ENCODE peak calls at places on chromosomes 1 and 21, in seven cellular contexts. C is HCT116, N is HepG2, A is SK-N-SH, Z is GM12878, K is K562, L is H1. U is an unnamed sample.

GRCh38 chr21:15692711-15693110 is 37.1 kb upstream of the USP25 start:
- DNase-seq in C (no peak), N (no peak), A (no peak), Z (no peak), K (no peak), L (no peak), U (no peak)

GRCh38 chr21:42021751-42022430 is 11.7 kb upstream of the ZBTB21 start:
- DNase-seq in C (no peak), N (no peak), A (no peak), Z (no peak), K (no peak), L (no peak), U (peak; percentile 57)

GRCh38 chr1:218521414-218522169 is 176.5 kb downstream of the TGFB2 start:
- DNase-seq in C (peak; percentile 41), N (peak; percentile 45), A (no peak), Z (no peak), K (peak; percentile 57), L (peak; percentile 5), U (peak; percentile 60)

GRCh38 chr1:95006681-95007080 is 66.1 kb downstream of the ALG14 start:
- DNase-seq in C (no peak), N (no peak), A (no peak), Z (no peak), K (no peak), L (no peak), U (no peak)

GRCh38 chr1:74712863-74713262 is 20.0 kb downstream of the CRYZ start:
- DNase-seq in C (no peak), N (no peak), A (no peak), Z (no peak), K (no peak), L (no peak), U (no peak)

GRCh38 chr1:84090447-84091244 is 53.4 kb upstream of the PRKACB start:
- DNase-seq in C (peak; percentile 26), N (no peak), A (no peak), Z (no peak), K (no peak), L (no peak), U (no peak)

GRCh38 chr1:201144701-201145100 is 9.6 kb downstream of the TMEM9 start:
- DNase-seq in C (no peak), N (no peak), A (no peak), Z (no peak), K (no peak), L (no peak), U (no peak)

GRCh38 chr1:15220825-15221431 is 26.1 kb upstream of the FHAD1 start:
- DNase-seq in C (no peak), N (peak; percentile 55), A (peak; percentile 44), Z (no peak), K (no peak), L (no peak), U (no peak)

GRCh38 chr1:224700915-224701531 is 84.9 kb downstream of the CNIH3 start:
- DNase-seq in C (peak; percentile 24), N (peak; percentile 19), A (peak; percentile 44), Z (peak; percentile 9), K (peak; percentile 67), L (no peak), U (peak; percentile 75)

GRCh38 chr1:183353597-183353996 is 64.6 kb downstream of the NMNAT2 start:
- DNase-seq in C (no peak), N (no peak), A (no peak), Z (no peak), K (no peak), L (no peak), U (peak; percentile 57)

GRCh38 chr1:172671591-172671990 is 12.7 kb downstream of the FASLG start:
- DNase-seq in C (no peak), N (no peak), A (no peak), Z (no peak), K (no peak), L (no peak), U (no peak)

GRCh38 chr1:89672489-89673183 is 39.7 kb downstream of the LRRC8C start:
- DNase-seq in C (no peak), N (no peak), A (no peak), Z (no peak), K (no peak), L (no peak), U (no peak)

GRCh38 chr1:98049370-98050115 is 128.7 kb upstream of the DPYD start:
- DNase-seq in C (no peak), N (no peak), A (peak; percentile 51), Z (no peak), K (no peak), L (no peak), U (no peak)

GRCh38 chr1:201891451-201892045 is 2.9 kb downstream of the SHISA4 start:
- DNase-seq in C (no peak), N (no peak), A (no peak), Z (no peak), K (no peak), L (no peak), U (no peak)

GRCh38 chr1:13783551-13783950 is 83.6 kb downstream of the PRDM2 start:
- DNase-seq in C (no peak), N (no peak), A (no peak), Z (no peak), K (no peak), L (no peak), U (no peak)

GRCh38 chr1:149846042-149846441 is 53.3 kb upstream of the BOLA1 start:
- DNase-seq in C (no peak), N (no peak), A (no peak), Z (no peak), K (no peak), L (no peak), U (no peak)

GRCh38 chr1:29454616-29455380 is 218.5 kb downstream of the PTPRU start:
- DNase-seq in C (no peak), N (no peak), A (peak; percentile 7), Z (no peak), K (no peak), L (no peak), U (no peak)

GRCh38 chr1:29452463-29453230 is 216.3 kb downstream of the PTPRU start:
- DNase-seq in C (no peak), N (no peak), A (no peak), Z (no peak), K (no peak), L (no peak), U (no peak)

GRCh38 chr1:29456685-29457084 is 220.4 kb downstream of the PTPRU start:
- DNase-seq in C (no peak), N (no peak), A (no peak), Z (no peak), K (no peak), L (no peak), U (no peak)

GRCh38 chr1:29455781-29456180 is 219.5 kb downstream of the PTPRU start:
- DNase-seq in C (no peak), N (no peak), A (no peak), Z (no peak), K (no peak), L (no peak), U (no peak)

DNA sequence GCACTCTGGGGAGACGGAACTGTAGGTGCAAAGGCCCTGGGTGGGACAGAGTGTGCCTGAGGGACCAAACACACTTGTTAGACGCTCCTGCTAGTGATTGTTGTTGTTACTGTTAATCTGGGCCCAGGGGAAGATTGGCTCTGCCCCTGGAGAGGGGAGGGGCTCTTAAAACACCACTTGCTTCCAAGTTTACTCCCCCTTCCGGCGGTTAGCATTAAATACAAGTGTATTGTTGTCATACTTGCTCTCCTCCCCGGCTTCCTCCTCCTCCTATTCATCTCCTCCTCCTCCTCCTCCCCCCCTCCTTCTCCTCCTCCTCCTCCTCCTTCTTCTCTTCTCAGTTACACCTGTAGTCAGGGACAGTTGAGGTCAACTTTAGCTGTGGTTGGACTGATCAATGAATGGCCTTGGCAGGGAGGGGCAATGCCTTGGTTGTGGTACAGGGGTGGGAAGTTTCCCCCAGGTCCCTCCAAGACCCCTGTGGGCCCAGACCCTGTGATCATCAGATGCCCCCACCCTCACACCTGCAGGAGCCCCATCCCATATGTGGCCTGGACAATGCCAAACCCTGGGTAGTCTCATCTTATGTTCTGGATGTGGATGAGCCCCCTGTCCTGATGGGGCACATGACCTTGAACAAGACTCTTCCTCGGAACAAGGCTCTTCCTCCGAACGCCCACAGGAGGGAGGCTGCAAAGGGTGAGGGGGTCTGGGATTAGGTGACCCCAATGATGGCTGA is 217.3 kb downstream of the PTPRU start:
- DNase-seq in C (peak; percentile 70), N (peak; percentile 70), A (peak; percentile 74), Z (no peak), K (peak; percentile 88), L (peak; percentile 43), U (peak; percentile 88)
- TF ChIP-seq YY1 in C (no peak), N (no peak), A (no peak), Z (no peak), K (no peak), L (no peak), U (no peak)

DNA sequence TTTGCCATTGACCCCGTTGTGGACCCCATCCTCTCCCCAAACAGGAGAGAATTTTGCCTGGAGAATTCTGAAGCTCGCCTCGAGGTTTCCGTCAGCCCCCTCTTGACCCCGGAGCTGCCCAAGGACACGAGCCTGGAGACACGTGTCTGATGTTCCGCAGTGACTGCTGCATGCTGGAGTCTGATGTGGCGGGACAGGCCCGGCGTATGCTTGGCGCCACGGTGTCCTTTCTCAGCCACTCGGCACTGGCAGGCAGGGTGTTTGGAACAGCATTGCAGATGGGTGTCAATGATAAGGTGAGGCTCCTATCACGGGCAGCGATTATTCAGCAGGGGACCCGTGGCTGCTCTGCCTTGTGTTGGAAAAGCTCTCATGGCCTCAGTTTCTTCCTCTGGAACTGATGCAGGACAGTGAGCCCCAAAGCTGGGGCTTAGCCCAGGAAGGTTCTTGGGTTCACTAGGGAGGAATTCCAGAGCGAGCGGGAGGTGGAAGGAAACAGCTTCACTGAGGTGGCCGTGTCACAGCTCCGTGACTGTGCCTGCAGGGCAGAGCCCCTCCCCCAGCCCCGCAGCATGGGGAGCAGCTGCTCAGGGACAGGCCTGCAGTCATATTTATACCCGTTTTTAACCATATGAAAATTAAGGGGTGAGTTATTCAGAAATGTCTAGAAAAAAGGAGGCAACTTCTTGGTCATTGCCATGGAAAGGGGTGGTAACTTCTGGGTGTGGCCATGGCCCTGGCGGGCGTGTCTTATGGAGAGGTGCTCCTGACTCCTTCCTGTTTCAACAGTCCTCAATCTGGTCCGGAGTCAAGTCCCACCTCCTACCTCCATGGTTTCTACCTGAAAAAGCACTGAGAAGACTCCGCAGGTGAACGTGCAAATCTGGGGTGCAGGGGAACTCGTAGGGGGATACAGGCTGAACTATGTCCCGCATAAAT is 123.4 kb downstream of the SIK1 start:
- DNase-seq in C (no peak), N (no peak), A (no peak), Z (no peak), K (no peak), L (no peak), U (no peak)
- TF ChIP-seq YY1 in C (no peak), N (no peak), A (no peak), Z (no peak), K (no peak), L (no peak), U (no peak)

DNA sequence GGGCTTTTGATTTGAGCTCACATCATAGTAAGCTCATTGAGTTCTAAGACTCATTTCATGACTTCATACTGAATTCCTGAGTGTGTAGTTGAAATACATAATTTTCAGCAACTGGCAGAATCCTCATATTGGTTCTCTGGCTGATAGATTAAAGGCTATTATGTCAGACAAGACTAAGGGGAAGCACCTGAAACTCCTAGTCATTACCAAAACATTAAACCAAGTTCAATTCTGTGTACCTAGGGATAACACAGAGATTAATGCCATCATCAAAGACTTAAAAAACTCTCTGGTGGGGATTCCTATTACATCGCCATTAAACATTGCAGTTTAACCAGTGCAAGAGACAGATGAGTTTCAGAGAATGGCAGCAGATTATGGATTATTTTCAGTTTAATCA is 339.1 kb downstream of the PTPRC start:
- DNase-seq in C (no peak), N (no peak), A (no peak), Z (no peak), K (no peak), L (no peak), U (no peak)
- TF ChIP-seq YY1 in C (no peak), N (no peak), A (no peak), Z (no peak), K (no peak), L (no peak), U (no peak)

GRCh38 chr1:206466840-206467649 is 3.2 kb upstream of the IKBKE start:
- DNase-seq in C (no peak), N (no peak), A (no peak), Z (no peak), K (no peak), L (no peak), U (no peak)
- TF ChIP-seq YY1 in C (no peak), N (no peak), A (no peak), Z (no peak), K (no peak), L (no peak), U (no peak)